ENCODE peak calls at places on chromosomes 11 and 22, in eight cellular contexts. P is Peyer's patch; L is Panc1; I is stimulated activated CD8-positive, alpha-beta memory T cell treated with anti-CD3 and anti-CD28 coated beads, Interleukin-4, amount 100 ng/mL, for 24 hours; X is Kasumi-1; T is H7; K is iPS DF 19.7; V is NCI-H146. B is an unnamed sample.

GRCh38 chr11:118918128-118918685 is 7.5 kb downstream of the BCL9L start:
- DNase-seq in P (peak), L (no peak), I (no peak), X (no peak), T (peak), K (no peak), V (peak), B (no peak)

GRCh38 chr11:125356736-125357292 is 139.3 kb downstream of the FEZ1 start:
- DNase-seq in P (no peak), L (no peak), I (no peak), X (no peak), T (no peak), K (no peak), V (no peak), B (peak)

GRCh38 chr11:33700425-33701271 is at the start of gene C11orf91:
- DNase-seq in P (peak), L (peak), I (peak), X (peak), T (peak), K (peak), V (peak), B (peak)

GRCh38 chr11:68816917-68817419 is 24.7 kb downstream of the CPT1A start:
- DNase-seq in P (no peak), L (no peak), I (no peak), X (no peak), T (no peak), K (no peak), V (no peak), B (no peak)

GRCh38 chr11:81966340-81966739 is 767.3 kb downstream of the FAM181B start:
- DNase-seq in P (no peak), L (no peak), I (no peak), X (no peak), T (no peak), K (no peak), V (no peak), B (no peak)

GRCh38 chr11:30788849-30789248 is 202.7 kb upstream of the MPPED2 start:
- DNase-seq in P (no peak), L (no peak), I (no peak), X (no peak), T (no peak), K (no peak), V (no peak), B (no peak)

GRCh38 chr11:84319853-84320252 is 1033.7 kb upstream of the CCDC90B start:
- DNase-seq in P (no peak), L (no peak), I (no peak), X (no peak), T (no peak), K (no peak), V (no peak), B (no peak)

GRCh38 chr11:72814831-72815618 is 814 bp downstream of the ATG16L2 start:
- DNase-seq in P (peak), L (no peak), I (no peak), X (peak), T (no peak), K (no peak), V (peak), B (peak)

GRCh38 chr11:5910521-5910920 is 17.5 kb downstream of the OR52E5 start:
- DNase-seq in P (no peak), L (no peak), I (no peak), X (no peak), T (no peak), K (no peak), V (no peak), B (no peak)

GRCh38 chr11:12215192-12215591 is 104.8 kb downstream of the MICAL2 start:
- DNase-seq in P (no peak), L (no peak), I (no peak), X (peak), T (peak), K (no peak), V (peak), B (peak)

GRCh38 chr11:65421204-65422103 is 1.1 kb upstream of the NEAT1 start:
- DNase-seq in P (peak), L (no peak), I (peak), X (peak), T (peak), K (no peak), V (peak), B (peak)

GRCh38 chr11:19244621-19245020 is 3.9 kb upstream of the E2F8 start:
- DNase-seq in P (no peak), L (no peak), I (no peak), X (no peak), T (no peak), K (no peak), V (no peak), B (no peak)

GRCh38 chr22:42261266-42261665 is 9.2 kb downstream of the TCF20 start:
- DNase-seq in P (no peak), L (no peak), I (no peak), X (no peak), T (no peak), K (no peak), V (no peak), B (no peak)

GRCh38 chr11:65262775-65263174 is 1.0 kb downstream of the POLA2 start:
- DNase-seq in P (no peak), L (no peak), I (no peak), X (no peak), T (peak), K (no peak), V (peak), B (no peak)

GRCh38 chr22:17692841-17693240 is 54.3 kb downstream of the BCL2L13 start:
- DNase-seq in P (no peak), L (no peak), I (no peak), X (no peak), T (no peak), K (no peak), V (no peak), B (no peak)

GRCh38 chr11:130827697-130828377 is 88.4 kb downstream of the SNX19 start:
- DNase-seq in P (peak), L (peak), I (no peak), X (peak), T (peak), K (peak), V (no peak), B (peak)

GRCh38 chr22:21865041-21865440 is 2.4 kb downstream of the MAPK1 start:
- DNase-seq in P (no peak), L (peak), I (no peak), X (peak), T (no peak), K (no peak), V (no peak), B (no peak)

GRCh38 chr11:73792584-73792983 is 4.9 kb downstream of the MRPL48 start:
- DNase-seq in P (no peak), L (no peak), I (no peak), X (no peak), T (no peak), K (no peak), V (peak), B (no peak)

GRCh38 chr11:3136542-3137455 is 28.3 kb downstream of the OSBPL5 start:
- DNase-seq in P (no peak), L (no peak), I (no peak), X (peak), T (peak), K (no peak), V (no peak), B (no peak)

GRCh38 chr11:103940542-103940941 is 95.9 kb upstream of the DDI1 start:
- DNase-seq in P (no peak), L (no peak), I (no peak), X (no peak), T (no peak), K (no peak), V (peak), B (no peak)

GRCh38 chr11:11230802-11231562 is 122.1 kb downstream of the CSNK2A3 start:
- DNase-seq in P (no peak), L (no peak), I (no peak), X (peak), T (peak), K (no peak), V (peak), B (peak)

GRCh38 chr22:38114484-38115398 is 4.3 kb upstream of the BAIAP2L2 start:
- DNase-seq in P (peak), L (no peak), I (peak), X (peak), T (peak), K (no peak), V (peak), B (peak)

GRCh38 chr22:31347251-31348008 is 1.3 kb upstream of the PATZ1 start:
- DNase-seq in P (peak), L (no peak), I (peak), X (peak), T (peak), K (no peak), V (peak), B (peak)

GRCh38 chr11:124920870-124921609 is 2.0 kb downstream of the HEPN1 start:
- DNase-seq in P (peak), L (no peak), I (peak), X (no peak), T (peak), K (no peak), V (peak), B (no peak)

GRCh38 chr11:125942771-125943428 is 2.9 kb upstream of the VSIG10L2 start:
- DNase-seq in P (no peak), L (no peak), I (no peak), X (no peak), T (no peak), K (no peak), V (no peak), B (no peak)

GRCh38 chr11:62875698-62876483 is 4.8 kb upstream of the SLC3A2 start:
- DNase-seq in P (no peak), L (no peak), I (no peak), X (no peak), T (no peak), K (no peak), V (no peak), B (peak)

GRCh38 chr22:41481131-41481830 is 12.4 kb downstream of the ACO2 start:
- DNase-seq in P (no peak), L (peak), I (no peak), X (no peak), T (no peak), K (no peak), V (no peak), B (no peak)

GRCh38 chr22:30566125-30566524 is 8.3 kb downstream of the GAL3ST1 start:
- DNase-seq in P (peak), L (no peak), I (no peak), X (no peak), T (no peak), K (no peak), V (no peak), B (no peak)

GRCh38 chr22:26968873-26969272 is 311.5 kb downstream of the MIAT start:
- DNase-seq in P (no peak), L (no peak), I (no peak), X (no peak), T (no peak), K (no peak), V (no peak), B (no peak)

GRCh38 chr11:6655790-6656580 is at the start of gene DCHS1:
- DNase-seq in P (no peak), L (no peak), I (no peak), X (no peak), T (peak), K (no peak), V (peak), B (no peak)

B was measured in Karpas-422.